ENCODE peak calls at places on chromosomes 2 and 18, in eight cellular contexts. One of them, this sample, is unnamed.

GRCh38 chr2:96259497-96259921 is 6.3 kb downstream of the TMEM127 start:
- DNase-seq in AG04449: no peak
- DNase-seq in AG09309: no peak
- DNase-seq in breast epithelium: no peak
- DNase-seq in lower lobe of right lung: peak; percentile 53
- DNase-seq in suprapubic skin: no peak
- DNase-seq in GM06990: no peak
- DNase-seq in astrocyte: no peak
- DNase-seq in this sample: no peak

GRCh38 chr18:7735606-7736175 is 168.6 kb downstream of the PTPRM start:
- DNase-seq in AG04449: no peak
- DNase-seq in AG09309: no peak
- DNase-seq in breast epithelium: no peak
- DNase-seq in lower lobe of right lung: no peak
- DNase-seq in suprapubic skin: no peak
- DNase-seq in GM06990: no peak
- DNase-seq in astrocyte: no peak
- DNase-seq in this sample: no peak

GRCh38 chr2:161332568-161332967 is 24.3 kb downstream of the PSMD14 start:
- DNase-seq in AG04449: no peak
- DNase-seq in AG09309: no peak
- DNase-seq in breast epithelium: no peak
- DNase-seq in lower lobe of right lung: no peak
- DNase-seq in suprapubic skin: no peak
- DNase-seq in GM06990: no peak
- DNase-seq in astrocyte: no peak
- DNase-seq in this sample: no peak

GRCh38 chr2:36564377-36564930 is 33.5 kb downstream of the FEZ2 start:
- DNase-seq in AG04449: no peak
- DNase-seq in AG09309: no peak
- DNase-seq in breast epithelium: no peak
- DNase-seq in lower lobe of right lung: no peak
- DNase-seq in suprapubic skin: no peak
- DNase-seq in GM06990: no peak
- DNase-seq in astrocyte: no peak
- DNase-seq in this sample: no peak

GRCh38 chr2:121735520-121736074 is 1.1 kb downstream of the NIFK start:
- DNase-seq in AG04449: no peak
- DNase-seq in AG09309: no peak
- DNase-seq in breast epithelium: no peak
- DNase-seq in lower lobe of right lung: no peak
- DNase-seq in suprapubic skin: peak; percentile 40
- DNase-seq in GM06990: no peak
- DNase-seq in astrocyte: no peak
- DNase-seq in this sample: no peak

GRCh38 chr18:54235871-54236270 is 11.4 kb upstream of the MBD2 start:
- DNase-seq in AG04449: no peak
- DNase-seq in AG09309: no peak
- DNase-seq in breast epithelium: no peak
- DNase-seq in lower lobe of right lung: no peak
- DNase-seq in suprapubic skin: no peak
- DNase-seq in GM06990: no peak
- DNase-seq in astrocyte: no peak
- DNase-seq in this sample: no peak

GRCh38 chr2:202932425-202933138 is 20.5 kb downstream of the CARF start:
- DNase-seq in AG04449: peak; percentile 40
- DNase-seq in AG09309: peak; percentile 46
- DNase-seq in breast epithelium: no peak
- DNase-seq in lower lobe of right lung: no peak
- DNase-seq in suprapubic skin: no peak
- DNase-seq in GM06990: no peak
- DNase-seq in astrocyte: no peak
- DNase-seq in this sample: no peak

GRCh38 chr2:230537531-230537976 is 121.6 kb downstream of the SP100 start:
- DNase-seq in AG04449: no peak
- DNase-seq in AG09309: no peak
- DNase-seq in breast epithelium: no peak
- DNase-seq in lower lobe of right lung: no peak
- DNase-seq in suprapubic skin: no peak
- DNase-seq in GM06990: peak; percentile 60
- DNase-seq in astrocyte: no peak
- DNase-seq in this sample: no peak

GRCh38 chr2:17355608-17356329 is 162.5 kb downstream of the RAD51AP2 start:
- DNase-seq in AG04449: no peak
- DNase-seq in AG09309: no peak
- DNase-seq in breast epithelium: no peak
- DNase-seq in lower lobe of right lung: no peak
- DNase-seq in suprapubic skin: no peak
- DNase-seq in GM06990: no peak
- DNase-seq in astrocyte: peak; percentile 54
- DNase-seq in this sample: no peak

GRCh38 chr18:48295586-48296311 is 113.4 kb downstream of the ZBTB7C start:
- DNase-seq in AG04449: no peak
- DNase-seq in AG09309: no peak
- DNase-seq in breast epithelium: no peak
- DNase-seq in lower lobe of right lung: no peak
- DNase-seq in suprapubic skin: peak; percentile 53
- DNase-seq in GM06990: no peak
- DNase-seq in astrocyte: no peak
- DNase-seq in this sample: no peak

GRCh38 chr2:33583194-33583938 is 15.7 kb downstream of the FAM98A start:
- DNase-seq in AG04449: no peak
- DNase-seq in AG09309: no peak
- DNase-seq in breast epithelium: no peak
- DNase-seq in lower lobe of right lung: no peak
- DNase-seq in suprapubic skin: no peak
- DNase-seq in GM06990: peak; percentile 33
- DNase-seq in astrocyte: peak; percentile 12
- DNase-seq in this sample: no peak

GRCh38 chr18:33579147-33579867 is 1.3 kb downstream of the ASXL3 start:
- DNase-seq in AG04449: no peak
- DNase-seq in AG09309: no peak
- DNase-seq in breast epithelium: no peak
- DNase-seq in lower lobe of right lung: no peak
- DNase-seq in suprapubic skin: no peak
- DNase-seq in GM06990: no peak
- DNase-seq in astrocyte: no peak
- DNase-seq in this sample: no peak

GRCh38 chr2:138632066-138632465 is 130.5 kb downstream of the SPOPL start:
- DNase-seq in AG04449: peak; percentile 3
- DNase-seq in AG09309: no peak
- DNase-seq in breast epithelium: no peak
- DNase-seq in lower lobe of right lung: no peak
- DNase-seq in suprapubic skin: no peak
- DNase-seq in GM06990: no peak
- DNase-seq in astrocyte: peak; percentile 42
- DNase-seq in this sample: no peak

GRCh38 chr2:48902521-48902920 is 147.0 kb upstream of the LHCGR start:
- DNase-seq in AG04449: no peak
- DNase-seq in AG09309: no peak
- DNase-seq in breast epithelium: no peak
- DNase-seq in lower lobe of right lung: no peak
- DNase-seq in suprapubic skin: no peak
- DNase-seq in GM06990: no peak
- DNase-seq in astrocyte: no peak
- DNase-seq in this sample: no peak

GRCh38 chr2:233928594-233929351 is 11.6 kb downstream of the TRPM8 start:
- DNase-seq in AG04449: no peak
- DNase-seq in AG09309: no peak
- DNase-seq in breast epithelium: no peak
- DNase-seq in lower lobe of right lung: no peak
- DNase-seq in suprapubic skin: no peak
- DNase-seq in GM06990: no peak
- DNase-seq in astrocyte: no peak
- DNase-seq in this sample: peak; percentile 3

GRCh38 chr2:231662811-231663457 is 45.4 kb upstream of the PTMA start:
- DNase-seq in AG04449: no peak
- DNase-seq in AG09309: no peak
- DNase-seq in breast epithelium: no peak
- DNase-seq in lower lobe of right lung: peak; percentile 69
- DNase-seq in suprapubic skin: no peak
- DNase-seq in GM06990: no peak
- DNase-seq in astrocyte: no peak
- DNase-seq in this sample: no peak

GRCh38 chr2:201517094-201517493 is 65.6 kb downstream of the STRADB start:
- DNase-seq in AG04449: no peak
- DNase-seq in AG09309: no peak
- DNase-seq in breast epithelium: no peak
- DNase-seq in lower lobe of right lung: no peak
- DNase-seq in suprapubic skin: no peak
- DNase-seq in GM06990: no peak
- DNase-seq in astrocyte: peak; percentile 69
- DNase-seq in this sample: no peak

GRCh38 chr2:32064713-32065112 is 1.4 kb downstream of the SPAST start:
- DNase-seq in AG04449: no peak
- DNase-seq in AG09309: no peak
- DNase-seq in breast epithelium: no peak
- DNase-seq in lower lobe of right lung: no peak
- DNase-seq in suprapubic skin: no peak
- DNase-seq in GM06990: no peak
- DNase-seq in astrocyte: no peak
- DNase-seq in this sample: no peak
- H3K4me3 ChIP-seq in AG04449: peak overlapping the region; percentile 78
- H3K4me3 ChIP-seq in AG09309: peak overlapping the region; percentile 69
- H3K4me3 ChIP-seq in breast epithelium: peak overlapping the region; percentile 85
- H3K4me3 ChIP-seq in lower lobe of right lung: peak overlapping the region; percentile 97
- H3K4me3 ChIP-seq in suprapubic skin: peak overlapping the region; percentile 92
- H3K4me3 ChIP-seq in GM06990: peak overlapping the region; percentile 85
- H3K4me3 ChIP-seq in astrocyte: peak overlapping the region; percentile 85
- H3K4me3 ChIP-seq in this sample: peak overlapping the region; percentile 84

DNA sequence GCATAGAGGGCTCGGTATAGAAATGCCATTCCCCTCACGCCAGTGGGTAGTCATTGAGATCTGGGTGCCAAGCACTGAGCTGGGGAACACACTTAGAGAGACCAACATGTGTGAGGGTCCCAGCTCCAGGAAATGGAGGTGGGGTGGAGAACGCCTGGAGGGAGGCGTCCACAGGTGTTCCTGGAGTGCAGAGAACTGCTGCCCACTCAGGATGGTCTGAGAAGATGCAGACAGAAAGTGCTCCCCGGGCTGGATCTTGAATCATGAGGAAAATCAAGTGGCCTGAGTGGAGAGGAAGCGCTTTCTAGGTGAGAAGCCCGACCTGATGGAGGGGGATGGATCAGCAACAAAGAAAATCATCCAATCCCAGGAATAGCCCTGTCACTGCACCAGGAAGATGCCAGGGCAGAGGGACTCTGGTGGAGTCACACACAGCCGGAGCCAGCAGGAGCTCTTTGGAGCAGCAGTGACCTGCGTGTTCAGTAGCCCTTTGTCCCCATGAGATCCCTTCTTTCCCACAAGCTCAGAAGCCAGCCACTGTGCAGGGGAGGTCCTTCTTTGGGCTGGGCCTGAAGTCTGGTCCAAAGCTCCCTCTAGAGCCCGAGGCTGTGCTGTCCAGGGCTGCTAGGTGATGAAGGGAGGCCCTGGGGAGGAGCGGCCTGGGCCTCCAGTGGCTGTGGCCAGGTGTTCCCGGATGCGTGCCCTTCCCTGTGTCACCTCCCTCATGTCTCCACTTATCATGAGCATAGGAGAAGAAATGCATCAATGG is 112.3 kb downstream of the RNF144A start:
- DNase-seq in AG04449: no peak
- DNase-seq in AG09309: no peak
- DNase-seq in breast epithelium: no peak
- DNase-seq in lower lobe of right lung: no peak
- DNase-seq in suprapubic skin: no peak
- DNase-seq in GM06990: no peak
- DNase-seq in astrocyte: no peak
- DNase-seq in this sample: no peak
- TF ChIP-seq CTCF in AG04449: no peak
- TF ChIP-seq CTCF in AG09309: no peak
- TF ChIP-seq CTCF in breast epithelium: no peak
- TF ChIP-seq CTCF in lower lobe of right lung: no peak
- TF ChIP-seq CTCF in suprapubic skin: no peak
- TF ChIP-seq CTCF in GM06990: no peak
- TF ChIP-seq CTCF in astrocyte: no peak
- TF ChIP-seq CTCF in this sample: no peak

GRCh38 chr2:179049203-179049545 is 763 bp downstream of the CCDC141 start:
- DNase-seq in AG04449: no peak
- DNase-seq in AG09309: no peak
- DNase-seq in breast epithelium: no peak
- DNase-seq in lower lobe of right lung: no peak
- DNase-seq in suprapubic skin: no peak
- DNase-seq in GM06990: peak; percentile 29
- DNase-seq in astrocyte: no peak
- DNase-seq in this sample: no peak
- H3K4me3 ChIP-seq in AG04449: no peak overlapping the region
- H3K4me3 ChIP-seq in AG09309: no peak overlapping the region
- H3K4me3 ChIP-seq in breast epithelium: peak overlapping the region; percentile 3
- H3K4me3 ChIP-seq in lower lobe of right lung: peak overlapping the region; percentile 46
- H3K4me3 ChIP-seq in suprapubic skin: peak overlapping the region; percentile 24
- H3K4me3 ChIP-seq in GM06990: peak overlapping the region; percentile 64
- H3K4me3 ChIP-seq in astrocyte: no peak overlapping the region
- H3K4me3 ChIP-seq in this sample: no peak overlapping the region

DNA sequence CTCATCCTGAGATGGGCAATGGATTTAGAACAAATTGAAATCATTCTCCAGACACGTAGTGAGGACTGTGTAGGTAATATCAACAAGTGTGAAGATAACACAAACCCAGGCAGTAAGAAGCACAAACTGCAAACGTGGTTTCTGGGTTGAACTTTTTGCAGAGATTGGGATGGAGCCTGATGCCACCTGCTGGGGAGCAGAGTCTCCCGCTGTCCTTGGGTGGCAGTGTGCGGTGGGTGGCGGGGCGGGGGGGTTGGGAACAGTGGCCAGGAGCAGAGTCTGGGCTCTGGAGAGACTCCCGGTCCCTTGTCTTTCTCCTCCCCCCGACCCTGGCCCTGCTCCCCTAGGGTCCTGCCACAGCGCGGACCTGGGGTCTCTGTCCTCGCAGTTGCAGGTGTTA is 19.5 kb downstream of the TRAF3IP1 start:
- DNase-seq in AG04449: no peak
- DNase-seq in AG09309: no peak
- DNase-seq in breast epithelium: no peak
- DNase-seq in lower lobe of right lung: no peak
- DNase-seq in suprapubic skin: no peak
- DNase-seq in GM06990: no peak
- DNase-seq in astrocyte: no peak
- DNase-seq in this sample: no peak
- TF ChIP-seq CTCF in AG04449: no peak
- TF ChIP-seq CTCF in AG09309: no peak
- TF ChIP-seq CTCF in breast epithelium: no peak
- TF ChIP-seq CTCF in lower lobe of right lung: no peak
- TF ChIP-seq CTCF in suprapubic skin: peak; percentile 17
- TF ChIP-seq CTCF in GM06990: no peak
- TF ChIP-seq CTCF in astrocyte: no peak
- TF ChIP-seq CTCF in this sample: no peak

This sample was measured in retinal pigment epithelial cell.